ENCODE peak calls at places on chromosomes 4 and X, in ten cellular contexts. C, J, G, R, A, X, H, O, E and L are unnamed samples.

GRCh38 chr4:184330008-184330400 is 112.3 kb upstream of the ENPP6 start:
- DNase-seq in C (peak), J (no peak), G (no peak), R (peak), A (no peak), X (no peak), H (no peak), O (peak), E (no peak), L (peak)

GRCh38 chrX:13387656-13388421 is 68.0 kb upstream of the ATXN3L start:
- DNase-seq in C (peak), J (peak), G (no peak), R (no peak), A (no peak), X (no peak), H (no peak), O (peak), E (no peak), L (peak)

GRCh38 chr4:169956441-169956840 is 69.8 kb downstream of the MFAP3L start:
- DNase-seq in C (peak), J (no peak), G (no peak), R (no peak), A (no peak), X (no peak), H (no peak), O (peak), E (no peak), L (no peak)

GRCh38 chr4:91233164-91233563 is 1070.6 kb upstream of the GRID2 start:
- DNase-seq in C (no peak), J (no peak), G (no peak), R (no peak), A (no peak), X (no peak), H (no peak), O (no peak), E (no peak), L (no peak)

GRCh38 chrX:17744896-17745523 is 7.7 kb downstream of the SCML1 start:
- DNase-seq in C (no peak), J (peak), G (no peak), R (no peak), A (peak), X (no peak), H (no peak), O (no peak), E (no peak), L (no peak)

GRCh38 chr4:152999376-153000067 is 63.4 kb downstream of the FHDC1 start:
- DNase-seq in C (no peak), J (no peak), G (no peak), R (no peak), A (peak), X (no peak), H (no peak), O (no peak), E (no peak), L (no peak)

GRCh38 chrX:120358687-120359086 is 3.2 kb upstream of the ATP1B4 start:
- DNase-seq in C (peak), J (peak), G (no peak), R (peak), A (peak), X (no peak), H (no peak), O (peak), E (no peak), L (no peak)

GRCh38 chr4:118981171-118981838 is 92.7 kb downstream of the SYNPO2 start:
- DNase-seq in C (peak), J (peak), G (no peak), R (no peak), A (no peak), X (no peak), H (no peak), O (no peak), E (no peak), L (no peak)

GRCh38 chrX:370963-371745 is 15.6 kb downstream of the PPP2R3B start:
- DNase-seq in C (no peak), J (no peak), G (no peak), R (no peak), A (no peak), X (no peak), H (no peak), O (no peak), E (no peak), L (no peak)

GRCh38 chrX:57445046-57445445 is 146.8 kb upstream of the ZXDB start:
- DNase-seq in C (no peak), J (no peak), G (no peak), R (no peak), A (no peak), X (no peak), H (no peak), O (peak), E (no peak), L (no peak)

GRCh38 chr4:18880850-18881249 is 859.3 kb upstream of the LCORL start:
- DNase-seq in C (no peak), J (no peak), G (no peak), R (no peak), A (no peak), X (no peak), H (no peak), O (no peak), E (no peak), L (no peak)

GRCh38 chr4:172692701-172693100 is 475.9 kb upstream of the GALNT7 start:
- DNase-seq in C (peak), J (no peak), G (no peak), R (no peak), A (no peak), X (no peak), H (no peak), O (no peak), E (no peak), L (no peak)

GRCh38 chrX:115413246-115413878 is 123.8 kb downstream of the LUZP4 start:
- DNase-seq in C (peak), J (peak), G (no peak), R (no peak), A (no peak), X (no peak), H (no peak), O (no peak), E (no peak), L (no peak)

GRCh38 chr4:83212041-83212851 is 72.4 kb downstream of the COQ2 start:
- DNase-seq in C (no peak), J (no peak), G (no peak), R (peak), A (no peak), X (peak), H (peak), O (peak), E (no peak), L (no peak)

GRCh38 chr4:84914686-84915395 is 51.6 kb downstream of the WDFY3 start:
- DNase-seq in C (no peak), J (no peak), G (no peak), R (no peak), A (no peak), X (no peak), H (no peak), O (no peak), E (no peak), L (no peak)